ENCODE peak calls at places on chromosome 4, in four cellular contexts. R, E, A and L are unnamed samples.

GRCh38 chr4:8775751-8776355 is 95.8 kb downstream of the HMX1 start:
- DNase-seq in E (no peak), A (no peak), R (no peak), L (no peak)

GRCh38 chr4:76339364-76339763 is 32.8 kb downstream of the STBD1 start:
- DNase-seq in R (no peak), E (peak), A (no peak), L (no peak)

GRCh38 chr4:89254847-89255246 is 52.8 kb downstream of the GPRIN3 start:
- DNase-seq in R (peak), E (peak), A (no peak), L (peak)

GRCh38 chr4:8766610-8767009 is 105.0 kb downstream of the HMX1 start:
- DNase-seq in R (no peak), E (no peak), A (no peak), L (no peak)

GRCh38 chr4:177638871-177639270 is 196.6 kb upstream of the AGA start:
- DNase-seq in A (no peak), R (no peak), E (no peak), L (no peak)

GRCh38 chr4:126973201-126973600 is 659.6 kb upstream of the INTU start:
- DNase-seq in A (no peak), R (no peak), E (no peak), L (no peak)

GRCh38 chr4:10461091-10461849 is 4.0 kb upstream of the ZNF518B start:
- DNase-seq in E (no peak), R (peak), A (peak), L (peak)

GRCh38 chr4:48669086-48669485 is 111.0 kb downstream of the FRYL start:
- DNase-seq in R (no peak), A (no peak), E (no peak), L (no peak)

GRCh38 chr4:7332216-7333023 is 102.3 kb downstream of the PSAPL1 start:
- DNase-seq in A (no peak), E (no peak), R (no peak), L (peak)

GRCh38 chr4:8473920-8474590 is 33.5 kb downstream of the TRMT44 start:
- DNase-seq in A (no peak), R (peak), E (no peak), L (no peak)

DNA sequence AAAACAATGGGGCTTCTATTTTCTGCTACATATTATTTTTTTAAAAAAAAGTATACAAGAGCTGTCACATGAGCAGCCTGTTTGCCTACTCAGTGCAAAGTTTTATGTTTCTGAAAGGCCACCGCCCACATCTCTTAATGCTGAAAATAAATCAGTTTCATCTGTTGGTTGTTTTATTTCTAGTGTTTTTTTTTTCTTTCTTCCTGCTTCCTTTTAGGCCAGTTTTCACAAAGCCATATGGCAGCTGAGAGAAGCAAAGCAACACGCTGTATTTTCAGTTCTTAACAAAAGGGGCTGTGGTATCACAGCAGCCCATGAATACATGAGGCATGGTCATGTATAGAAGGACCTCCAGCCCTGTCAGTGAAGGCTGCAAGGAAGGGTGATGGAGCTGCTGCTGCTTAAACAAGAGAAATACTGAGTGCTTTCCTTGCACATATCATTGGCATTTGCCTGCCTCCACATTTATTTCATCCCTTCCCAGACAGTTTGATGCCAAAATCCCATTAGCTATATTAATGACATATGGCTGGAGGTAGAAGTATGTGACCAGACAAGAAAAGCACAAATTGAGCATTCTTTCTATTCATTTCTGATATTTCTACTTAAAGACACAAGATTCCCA is 172.5 kb downstream of the PCDH18 start:
- DNase-seq in E (no peak), A (no peak), R (peak), L (no peak)
- TF ChIP-seq PBX3 in E (no peak), A (no peak), R (peak), L (no peak)

GRCh38 chr4:136526517-136526916 is 1005.8 kb downstream of the PCDH18 start:
- DNase-seq in A (no peak), R (no peak), E (no peak), L (no peak)
- TF ChIP-seq PBX3 in A (no peak), R (no peak), E (no peak), L (no peak)

GRCh38 chr4:63528592-63528991 is 880.7 kb downstream of the TECRL start:
- DNase-seq in E (no peak), A (no peak), R (no peak), L (no peak)
- TF ChIP-seq PBX3 in E (no peak), A (no peak), R (no peak), L (no peak)

GRCh38 chr4:73661646-73662119 is 41.4 kb upstream of the RASSF6 start:
- DNase-seq in E (no peak), A (no peak), R (no peak), L (peak)

GRCh38 chr4:73664470-73664869 is 44.2 kb upstream of the RASSF6 start:
- DNase-seq in E (no peak), R (no peak), A (no peak), L (no peak)

GRCh38 chr4:73668806-73669205 is 48.6 kb upstream of the RASSF6 start:
- DNase-seq in A (no peak), R (no peak), E (no peak), L (no peak)

GRCh38 chr4:73660808-73661207 is 40.6 kb upstream of the RASSF6 start:
- DNase-seq in A (no peak), R (no peak), E (no peak), L (no peak)

DNA sequence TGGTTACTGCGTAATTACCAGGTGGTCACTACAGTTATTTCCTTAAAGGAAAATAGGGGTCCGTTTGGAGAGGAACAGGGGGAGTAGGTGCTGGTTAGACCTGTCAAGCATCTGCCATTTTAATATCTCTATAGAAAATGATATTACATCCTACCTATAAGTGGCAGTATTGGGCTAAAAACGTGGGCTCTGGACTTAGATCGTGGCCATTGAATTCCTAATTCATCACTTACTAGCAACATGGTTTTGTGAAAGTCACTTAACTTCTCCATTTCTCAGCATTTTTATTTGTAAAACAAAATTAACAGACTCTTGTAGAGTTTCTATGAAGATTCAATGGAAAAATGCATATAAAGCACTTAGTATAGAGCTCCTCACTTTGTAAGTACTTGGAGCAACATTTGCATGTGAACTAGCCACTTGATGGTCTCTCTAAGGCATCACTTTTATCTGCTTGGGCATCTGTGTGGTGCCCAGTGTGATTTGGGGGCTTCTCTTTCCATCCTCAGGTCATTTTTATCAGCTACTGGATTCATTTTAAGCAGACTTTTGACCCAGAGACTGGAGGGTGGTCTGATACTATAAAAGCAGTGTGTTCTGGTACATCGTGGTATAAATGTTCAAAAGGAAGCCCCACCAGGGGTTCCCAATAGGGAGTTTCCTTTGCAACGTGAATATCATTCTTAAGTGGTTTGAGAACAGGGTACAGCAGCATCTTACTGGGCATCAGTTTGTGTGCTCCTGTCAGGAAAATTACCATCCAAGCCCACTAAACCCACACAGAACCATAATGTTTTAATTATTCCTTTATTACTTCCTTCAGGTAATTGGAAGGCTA is 42.7 kb upstream of the RASSF6 start:
- DNase-seq in A (no peak), E (no peak), R (no peak), L (peak)
- TF ChIP-seq PBX3 in A (no peak), E (no peak), R (no peak), L (no peak)

GRCh38 chr4:155679343-155679742 is 12.7 kb downstream of the GUCY1A1 start:
- DNase-seq in E (no peak), R (no peak), A (no peak), L (no peak)
- TF ChIP-seq PBX3 in E (no peak), R (no peak), A (no peak), L (no peak)

GRCh38 chr4:30822911-30823529 is 102.9 kb downstream of the PCDH7 start:
- DNase-seq in E (no peak), R (no peak), A (no peak), L (no peak)

GRCh38 chr4:30825008-30825765 is 105.0 kb downstream of the PCDH7 start:
- DNase-seq in R (no peak), A (no peak), E (no peak), L (no peak)

GRCh38 chr4:30821275-30821674 is 101.1 kb downstream of the PCDH7 start:
- DNase-seq in E (no peak), R (no peak), A (no peak), L (no peak)

GRCh38 chr4:30818541-30818940 is 98.4 kb downstream of the PCDH7 start:
- DNase-seq in A (no peak), R (no peak), E (no peak), L (no peak)

DNA sequence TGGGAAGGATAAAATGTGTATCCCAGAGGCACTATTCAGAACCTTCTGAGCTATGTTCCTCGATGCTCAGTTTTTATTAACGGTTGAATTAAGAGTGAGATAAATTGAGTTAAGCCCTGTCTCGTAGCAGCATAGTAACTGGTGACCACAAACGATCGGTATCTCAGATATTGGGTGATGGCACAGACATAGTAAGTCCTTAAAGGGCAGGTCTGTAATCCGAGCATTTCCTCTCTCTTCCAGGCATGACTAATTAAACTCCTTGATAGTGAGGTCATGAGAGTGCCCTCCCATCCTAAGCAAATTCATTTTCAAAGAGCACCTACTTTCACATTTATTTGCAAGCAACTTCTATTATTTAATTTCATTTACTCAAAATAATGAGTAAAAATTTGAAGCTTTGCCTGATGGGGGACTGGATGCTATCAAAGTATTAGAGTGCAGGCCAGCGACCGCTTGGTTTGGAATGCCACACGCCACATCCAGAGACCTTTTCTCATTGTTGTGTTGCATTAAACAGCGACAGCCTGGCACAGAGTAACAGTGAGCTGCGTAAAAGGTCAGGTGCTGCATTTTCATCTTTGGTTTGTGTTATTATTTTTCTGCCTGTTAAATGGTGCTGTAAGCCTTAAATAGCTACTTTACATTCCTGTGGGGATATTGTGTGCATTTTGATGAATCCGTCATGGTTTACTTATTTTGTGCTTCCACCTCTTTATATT is 101.9 kb downstream of the PCDH7 start:
- DNase-seq in E (no peak), A (no peak), R (peak), L (peak)
- TF ChIP-seq PBX3 in E (no peak), A (no peak), R (peak), L (no peak)

GRCh38 chr4:140706276-140706625 is 49.9 kb downstream of the TBC1D9 start:
- DNase-seq in R (no peak), E (no peak), A (no peak), L (no peak)

GRCh38 chr4:140704964-140705363 is 51.2 kb downstream of the TBC1D9 start:
- DNase-seq in R (no peak), A (no peak), E (no peak), L (no peak)

GRCh38 chr4:140704392-140704955 is 51.7 kb downstream of the TBC1D9 start:
- DNase-seq in E (no peak), R (no peak), A (no peak), L (no peak)

GRCh38 chr4:140706665-140707064 is 49.5 kb downstream of the TBC1D9 start:
- DNase-seq in A (no peak), E (no peak), R (no peak), L (no peak)

GRCh38 chr4:140705625-140706275 is 50.4 kb downstream of the TBC1D9 start:
- DNase-seq in A (no peak), E (no peak), R (peak), L (no peak)
- TF ChIP-seq PBX3 in A (no peak), E (no peak), R (no peak), L (no peak)

DNA sequence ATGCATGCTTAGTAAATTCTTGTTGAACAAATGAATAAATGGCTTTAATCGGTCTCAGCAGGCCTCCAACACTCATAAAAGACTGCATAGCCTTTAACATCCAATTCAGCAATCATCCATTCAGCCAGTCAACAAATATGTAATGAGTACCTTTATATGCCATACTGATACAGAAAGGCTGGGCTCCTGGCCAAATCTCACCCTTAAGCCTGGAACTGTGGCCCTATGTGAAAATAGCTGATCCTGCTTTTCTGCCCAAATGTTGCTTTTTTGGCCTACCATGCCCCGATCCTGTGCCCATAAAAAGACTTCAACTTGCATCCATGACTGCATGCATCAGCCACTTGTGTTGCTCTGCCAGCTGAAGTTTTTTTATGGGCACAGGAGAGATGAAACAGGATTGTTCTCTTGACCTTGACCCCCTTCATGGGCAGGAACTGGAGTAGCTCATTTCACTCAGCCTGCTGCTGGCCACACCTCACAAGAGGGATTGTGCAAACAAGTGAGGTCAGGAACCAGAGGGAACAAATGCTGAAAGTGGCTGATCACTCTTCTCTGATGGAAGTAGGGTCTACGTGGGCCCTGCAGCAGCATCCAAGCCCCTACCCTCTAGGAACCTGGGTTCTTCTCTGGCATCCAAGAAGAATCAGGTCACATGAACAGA is 75.6 kb downstream of the NPY1R start:
- DNase-seq in E (peak), A (no peak), R (no peak), L (no peak)
- TF ChIP-seq PBX3 in E (no peak), A (no peak), R (no peak), L (no peak)

GRCh38 chr4:84706286-84706685 is 123.4 kb downstream of the CDS1 start:
- DNase-seq in E (peak), A (no peak), R (no peak), L (no peak)

GRCh38 chr4:84708406-84709135 is 125.6 kb downstream of the CDS1 start:
- DNase-seq in A (no peak), R (no peak), E (no peak), L (no peak)

DNA sequence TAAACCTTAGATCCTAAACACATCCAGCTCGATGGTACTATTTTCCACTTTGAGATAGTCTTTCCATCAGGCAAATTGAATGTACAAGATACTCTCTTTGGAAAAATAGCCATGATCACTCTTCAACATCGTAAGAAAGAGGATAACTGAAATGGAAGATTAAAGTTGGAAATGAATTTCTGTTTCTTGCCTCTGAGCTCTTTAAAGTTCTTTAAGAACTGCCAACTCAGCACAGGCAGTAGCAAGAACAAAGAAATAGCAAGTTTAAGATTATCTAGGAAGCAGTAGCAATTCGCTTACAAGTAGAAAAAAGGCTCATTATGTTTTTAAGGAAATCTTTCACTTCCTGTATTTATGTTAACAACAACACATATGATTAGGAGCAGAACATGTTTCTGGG is 127.6 kb downstream of the CDS1 start:
- DNase-seq in E (no peak), A (no peak), R (no peak), L (no peak)
- TF ChIP-seq PBX3 in E (no peak), A (no peak), R (no peak), L (no peak)

GRCh38 chr4:159127745-159128518 is 25.1 kb downstream of the RAPGEF2 start:
- DNase-seq in E (no peak), A (no peak), R (no peak), L (no peak)

GRCh38 chr4:159126716-159127115 is 23.8 kb downstream of the RAPGEF2 start:
- DNase-seq in E (no peak), A (no peak), R (no peak), L (no peak)

GRCh38 chr4:159134422-159134821 is 31.5 kb downstream of the RAPGEF2 start:
- DNase-seq in A (no peak), R (no peak), E (no peak), L (no peak)

GRCh38 chr4:159131564-159131963 is 28.7 kb downstream of the RAPGEF2 start:
- DNase-seq in E (no peak), A (no peak), R (no peak), L (no peak)

DNA sequence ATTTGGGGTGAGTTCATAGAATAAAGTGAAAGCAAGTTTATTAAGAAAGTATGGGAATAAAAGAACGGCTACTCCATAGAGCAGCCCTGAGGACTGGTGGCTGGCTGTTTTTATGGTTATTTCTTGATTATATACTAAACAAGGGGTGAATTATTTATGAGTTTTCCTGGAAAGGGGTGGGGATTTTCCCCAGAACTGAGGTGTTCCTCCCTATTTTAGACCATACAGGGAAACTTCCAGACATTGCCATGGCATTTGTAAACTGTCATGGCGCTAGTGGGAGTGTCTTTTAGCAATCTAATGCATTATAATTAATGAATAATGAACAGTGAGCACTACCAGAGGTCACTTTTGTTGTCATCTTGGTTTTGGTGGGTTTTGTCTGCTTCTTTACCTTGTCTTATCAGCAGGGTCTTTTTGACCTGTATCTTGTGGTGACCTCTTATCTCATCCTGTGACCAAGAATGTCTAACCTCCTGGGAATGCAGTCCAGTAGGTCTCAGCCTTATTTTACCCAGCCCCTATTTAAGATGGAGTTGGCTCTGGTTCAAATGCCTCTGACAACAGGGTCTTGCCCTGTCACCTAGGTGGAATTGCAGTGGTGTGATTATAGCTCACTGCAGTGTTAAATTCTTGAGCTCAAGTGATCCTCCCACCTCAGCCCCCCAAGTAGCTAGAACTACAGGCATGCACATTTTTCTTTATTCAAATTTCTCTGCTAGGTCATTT is 27.1 kb downstream of the RAPGEF2 start:
- DNase-seq in R (no peak), A (no peak), E (no peak), L (no peak)
- TF ChIP-seq PBX3 in R (no peak), A (no peak), E (no peak), L (no peak)